ENCODE peak calls at places on chromosomes 13 and 19, in nine cellular contexts. B is left lung, N is colonic mucosa, S is stomach, X is NB4, C is brain microvascular endothelial cell, A is AG04450, F is BE2C, P is fibroblast of the aortic adventitia. U is an unnamed sample.

GRCh38 chr13:86572115-86572514 is 772.9 kb upstream of the SLITRK6 start:
- DNase-seq in B (no peak), N (no peak), S (no peak), X (peak; percentile 86), C (no peak), A (peak; percentile 21), F (no peak), P (peak; percentile 35), U (no peak)

GRCh38 chr19:4694211-4694987 is 24.3 kb upstream of the MYDGF start:
- DNase-seq in B (peak; percentile 50), N (no peak), S (peak; percentile 77), X (peak; percentile 14), C (peak; percentile 96), A (peak; percentile 85), F (peak; percentile 44), P (peak; percentile 89), U (no peak)

GRCh38 chr13:111283991-111284390 is 36.5 kb upstream of the TEX29 start:
- DNase-seq in B (no peak), N (no peak), S (no peak), X (no peak), C (no peak), A (no peak), F (no peak), P (no peak), U (no peak)

GRCh38 chr19:38044267-38045111 is 137.5 kb downstream of the SIPA1L3 start:
- DNase-seq in B (no peak), N (no peak), S (no peak), X (no peak), C (peak; percentile 87), A (no peak), F (no peak), P (peak; percentile 47), U (no peak)

GRCh38 chr19:8392017-8392591 is 1.9 kb downstream of the RAB11B start:
- DNase-seq in B (peak; percentile 58), N (no peak), S (peak; percentile 81), X (no peak), C (no peak), A (no peak), F (no peak), P (no peak), U (no peak)

GRCh38 chr19:5293607-5294089 is 47.0 kb downstream of the PTPRS start:
- DNase-seq in B (no peak), N (no peak), S (peak; percentile 49), X (no peak), C (no peak), A (no peak), F (peak; percentile 83), P (peak; percentile 30), U (no peak)

GRCh38 chr13:43023244-43023931 is at the start of gene DNAJC15:
- DNase-seq in B (peak; percentile 80), N (peak; percentile 87), S (peak; percentile 78), X (peak; percentile 77), C (peak; percentile 87), A (peak; percentile 68), F (no peak), P (peak; percentile 88), U (peak; percentile 71)

GRCh38 chr19:5436101-5436947 is 18.9 kb upstream of the ZNRF4 start:
- DNase-seq in B (peak; percentile 35), N (no peak), S (no peak), X (no peak), C (peak; percentile 34), A (peak; percentile 55), F (peak; percentile 95), P (peak; percentile 44), U (no peak)

GRCh38 chr19:45577111-45577905 is 7.3 kb downstream of the OPA3 start:
- DNase-seq in B (no peak), N (peak; percentile 70), S (peak; percentile 71), X (no peak), C (peak; percentile 94), A (peak; percentile 80), F (no peak), P (peak; percentile 89), U (no peak)

GRCh38 chr13:23984541-23984940 is 87.2 kb upstream of the C1QTNF9B start:
- DNase-seq in B (peak; percentile 49), N (no peak), S (peak; percentile 82), X (no peak), C (no peak), A (no peak), F (no peak), P (no peak), U (no peak)

GRCh38 chr13:98567140-98567539 is 9.8 kb downstream of the STK24 start:
- DNase-seq in B (no peak), N (no peak), S (no peak), X (no peak), C (no peak), A (no peak), F (no peak), P (no peak), U (no peak)

GRCh38 chr13:36921902-36922301 is 1.9 kb upstream of the SMAD9 start:
- DNase-seq in B (no peak), N (no peak), S (no peak), X (no peak), C (no peak), A (no peak), F (no peak), P (no peak), U (no peak)

GRCh38 chr13:20053016-20053415 is 94.5 kb downstream of the ZMYM2 start:
- DNase-seq in B (no peak), N (no peak), S (no peak), X (no peak), C (no peak), A (no peak), F (no peak), P (peak; percentile 50), U (no peak)

GRCh38 chr13:98466634-98467236 is 110.2 kb downstream of the STK24 start:
- DNase-seq in B (no peak), N (no peak), S (no peak), X (peak; percentile 45), C (peak; percentile 81), A (no peak), F (peak; percentile 64), P (peak; percentile 45), U (peak; percentile 31)

GRCh38 chr19:57105976-57106610 is 13.7 kb upstream of the USP29 start:
- DNase-seq in B (no peak), N (no peak), S (no peak), X (no peak), C (no peak), A (no peak), F (no peak), P (no peak), U (no peak)

GRCh38 chr19:29285878-29286277 is 72.9 kb upstream of the UQCRFS1 start:
- DNase-seq in B (no peak), N (no peak), S (no peak), X (peak; percentile 91), C (no peak), A (no peak), F (peak; percentile 20), P (no peak), U (no peak)

GRCh38 chr19:5592531-5592930 is 24.8 kb upstream of the TINCR start:
- DNase-seq in B (no peak), N (no peak), S (no peak), X (no peak), C (no peak), A (no peak), F (no peak), P (no peak), U (no peak)

GRCh38 chr13:99665716-99666115 is 164.4 kb downstream of the TM9SF2 start:
- DNase-seq in B (no peak), N (no peak), S (no peak), X (no peak), C (no peak), A (no peak), F (no peak), P (no peak), U (no peak)

GRCh38 chr13:55029280-55029679 is 2000.7 kb downstream of the OLFM4 start:
- DNase-seq in B (no peak), N (no peak), S (no peak), X (no peak), C (no peak), A (no peak), F (no peak), P (no peak), U (no peak)

GRCh38 chr19:35722461-35722860 is 4.7 kb downstream of the KMT2B start:
- DNase-seq in B (no peak), N (no peak), S (no peak), X (no peak), C (no peak), A (no peak), F (no peak), P (no peak), U (no peak)
- H3K4me3 ChIP-seq in B (no peak overlapping the region), N (no peak overlapping the region), S (no peak overlapping the region), X (no peak overlapping the region), C (no peak overlapping the region), A (no peak overlapping the region), F (no peak overlapping the region), P (no peak overlapping the region), U (no peak overlapping the region)

DNA sequence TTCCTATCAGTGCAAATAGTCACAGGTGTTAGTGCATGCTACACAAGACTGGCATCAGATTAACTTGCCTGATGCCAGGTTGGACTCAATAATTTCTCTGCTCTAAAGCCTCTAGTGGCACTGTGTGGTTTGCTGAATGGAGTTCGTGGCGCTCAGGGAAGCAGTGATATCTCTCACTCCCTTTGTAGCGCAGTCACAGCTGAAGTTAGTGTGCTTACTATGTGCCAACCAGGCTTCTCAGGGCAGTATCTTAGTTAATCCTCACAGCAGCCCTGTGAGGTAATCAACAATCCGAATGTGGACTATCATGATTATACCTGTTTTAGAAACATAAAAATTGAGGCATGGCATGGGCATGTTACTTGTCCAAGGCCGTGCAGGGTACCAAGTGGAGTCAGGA is 190.3 kb downstream of the LMO7 start:
- DNase-seq in B (no peak), N (no peak), S (no peak), X (no peak), C (no peak), A (no peak), F (no peak), P (no peak), U (no peak)
- H3K4me3 ChIP-seq in B (no peak overlapping the region), N (no peak overlapping the region), S (no peak overlapping the region), X (no peak overlapping the region), C (no peak overlapping the region), A (no peak overlapping the region), F (no peak overlapping the region), P (no peak overlapping the region), U (no peak overlapping the region)

DNA sequence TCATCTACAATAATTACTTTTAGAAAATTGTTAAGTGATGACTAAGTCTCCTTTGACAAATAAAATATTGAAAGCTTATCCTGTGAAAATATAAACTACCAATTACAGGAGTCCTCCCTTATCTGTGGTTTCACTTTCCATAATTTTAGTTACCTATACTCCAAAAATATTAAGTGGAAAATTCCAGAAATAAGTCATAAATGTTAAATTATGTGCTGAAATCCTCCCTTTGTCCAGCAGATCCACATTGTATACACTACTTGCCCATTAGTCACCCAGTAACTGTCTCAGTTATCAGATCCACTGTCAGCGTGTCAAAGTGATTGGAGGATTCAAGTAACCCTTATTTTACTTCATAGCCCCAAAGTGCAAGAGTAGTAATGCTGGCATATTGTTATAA is 98.1 kb downstream of the SERP2 start:
- DNase-seq in B (no peak), N (no peak), S (no peak), X (no peak), C (peak; percentile 52), A (no peak), F (no peak), P (peak; percentile 46), U (no peak)
- H3K4me3 ChIP-seq in B (no peak overlapping the region), N (no peak overlapping the region), S (no peak overlapping the region), X (no peak overlapping the region), C (no peak overlapping the region), A (no peak overlapping the region), F (no peak overlapping the region), P (no peak overlapping the region), U (no peak overlapping the region)

GRCh38 chr19:49499030-49499670 is 2.9 kb downstream of the RPS11 start:
- DNase-seq in B (no peak), N (no peak), S (no peak), X (no peak), C (no peak), A (no peak), F (no peak), P (no peak), U (peak; percentile 39)
- H3K4me3 ChIP-seq in B (peak overlapping the region; percentile 60), N (peak overlapping the region; percentile 19), S (peak overlapping the region; percentile 36), X (peak overlapping the region; percentile 100), C (peak overlapping the region; percentile 12), A (no peak overlapping the region), F (peak overlapping the region; percentile 100), P (no peak overlapping the region), U (peak overlapping the region; percentile 95)